ENCODE peak calls at places on chromosome 5, in six cellular contexts. G, R, L, U, N and K are unnamed samples.

GRCh38 chr5:66080664-66081063 is 63.4 kb upstream of the SREK1 start:
- DNase-seq in N (no peak), R (no peak), L (no peak), G (no peak), U (no peak), K (no peak)

GRCh38 chr5:72427488-72428437 is 79.4 kb downstream of the ZNF366 start:
- DNase-seq in R (no peak), U (peak), G (no peak), L (no peak), N (no peak), K (no peak)

GRCh38 chr5:153619706-153620105 is 129.2 kb downstream of the GRIA1 start:
- DNase-seq in L (no peak), G (no peak), N (no peak), U (no peak), R (no peak), K (no peak)

GRCh38 chr5:66653380-66653779 is 57.2 kb downstream of the MAST4 start:
- DNase-seq in U (no peak), N (no peak), R (no peak), G (no peak), L (no peak), K (no peak)

GRCh38 chr5:100537946-100538345 is 2.8 kb downstream of the FAM174A start:
- DNase-seq in G (no peak), N (no peak), U (no peak), L (no peak), R (no peak), K (no peak)

GRCh38 chr5:115086473-115086872 is 83.2 kb downstream of the TRIM36 start:
- DNase-seq in U (no peak), N (no peak), G (no peak), L (no peak), R (no peak), K (no peak)

GRCh38 chr5:150159741-150160179 is 4.1 kb upstream of the PDGFRB start:
- DNase-seq in U (peak), R (no peak), L (peak), G (no peak), N (no peak), K (no peak)

GRCh38 chr5:30846171-30846570 is 347.3 kb upstream of the CDH6 start:
- DNase-seq in R (no peak), U (no peak), N (no peak), L (no peak), G (no peak), K (no peak)

GRCh38 chr5:65489119-65489518 is 7.4 kb upstream of the ADAMTS6 start:
- DNase-seq in R (no peak), U (no peak), L (no peak), N (no peak), G (no peak), K (no peak)

GRCh38 chr5:3302228-3302627 is 293.4 kb upstream of the IRX1 start:
- DNase-seq in U (no peak), R (no peak), N (no peak), G (no peak), L (no peak), K (peak)

GRCh38 chr5:95148453-95148852 is 136.4 kb downstream of the MCTP1 start:
- DNase-seq in R (no peak), G (no peak), L (no peak), U (no peak), N (no peak), K (no peak)

GRCh38 chr5:38601843-38602424 is 45.5 kb upstream of the LIFR start:
- DNase-seq in R (no peak), U (no peak), N (no peak), G (peak), L (no peak), K (no peak)

GRCh38 chr5:130045334-130045733 is 141.1 kb downstream of the CHSY3 start:
- DNase-seq in N (no peak), G (no peak), U (no peak), L (no peak), R (no peak), K (no peak)

GRCh38 chr5:10352404-10353240 is 873 bp upstream of the MARCHF6 start:
- DNase-seq in G (no peak), U (no peak), L (no peak), R (no peak), N (no peak), K (no peak)

GRCh38 chr5:91382530-91383026 is 539 bp downstream of the ARRDC3 start:
- DNase-seq in L (no peak), N (no peak), G (peak), R (no peak), U (peak), K (no peak)

GRCh38 chr5:167158588-167158987 is 1132.9 kb upstream of the WWC1 start:
- DNase-seq in G (no peak), R (no peak), U (no peak), L (no peak), N (no peak), K (no peak)

GRCh38 chr5:98128271-98128670 is 645.2 kb upstream of the RGMB start:
- DNase-seq in L (no peak), U (no peak), G (no peak), N (no peak), R (no peak), K (no peak)

GRCh38 chr5:139663752-139664151 is 15.6 kb downstream of the CXXC5 start:
- DNase-seq in L (no peak), U (no peak), R (no peak), G (no peak), N (no peak), K (no peak)

GRCh38 chr5:125180222-125180621 is 433.8 kb upstream of the ZNF608 start:
- DNase-seq in R (no peak), N (no peak), G (no peak), U (no peak), L (no peak), K (no peak)

GRCh38 chr5:107378218-107378899 is 292.4 kb downstream of the EFNA5 start:
- DNase-seq in N (no peak), R (no peak), L (no peak), G (peak), U (no peak), K (no peak)

GRCh38 chr5:56815657-56816545 is 552 bp downstream of the MAP3K1 start:
- DNase-seq in L (peak), R (no peak), U (peak), N (peak), G (peak), K (no peak)

GRCh38 chr5:17355585-17356346 is 138.3 kb downstream of the BASP1 start:
- DNase-seq in G (peak), L (no peak), N (no peak), U (no peak), R (no peak), K (no peak)

GRCh38 chr5:96718635-96719077 is 56.5 kb downstream of the CAST start:
- DNase-seq in U (peak), N (no peak), L (peak), G (no peak), R (no peak), K (no peak)

GRCh38 chr5:159331099-159331973 is 1.0 kb upstream of the IL12B start:
- DNase-seq in L (peak), U (peak), R (peak), N (peak), G (peak), K (no peak)

GRCh38 chr5:169521366-169521983 is 62.1 kb upstream of the SPDL1 start:
- DNase-seq in R (no peak), L (peak), G (no peak), N (no peak), U (peak), K (no peak)

GRCh38 chr5:59450245-59450644 is 443.3 kb downstream of the PDE4D start:
- DNase-seq in G (peak), L (no peak), N (no peak), R (no peak), U (no peak), K (no peak)

GRCh38 chr5:152673601-152674000 is 268.5 kb upstream of the NMUR2 start:
- DNase-seq in G (no peak), L (no peak), N (no peak), U (no peak), R (no peak), K (no peak)

GRCh38 chr5:59058977-59059687 is 476.3 kb downstream of the RAB3C start:
- DNase-seq in U (no peak), N (no peak), G (no peak), R (no peak), L (no peak), K (no peak)

GRCh38 chr5:169331292-169331852 is 30.4 kb upstream of the SLIT3 start:
- DNase-seq in L (no peak), U (no peak), N (no peak), R (no peak), G (peak), K (no peak)

GRCh38 chr5:168137265-168137664 is 154.2 kb upstream of the WWC1 start:
- DNase-seq in N (no peak), U (no peak), L (no peak), G (no peak), R (no peak), K (no peak)

GRCh38 chr5:103834216-103834615 is 271.6 kb upstream of the NUDT12 start:
- DNase-seq in R (no peak), G (no peak), L (no peak), U (no peak), N (no peak), K (no peak)

GRCh38 chr5:42715791-42716190 is 40.8 kb upstream of the CCDC152 start:
- DNase-seq in L (no peak), R (no peak), N (no peak), G (no peak), U (no peak), K (no peak)

GRCh38 chr5:142716963-142717362 is 31.1 kb upstream of the FGF1 start:
- DNase-seq in L (no peak), U (peak), N (no peak), G (peak), R (no peak), K (no peak)

GRCh38 chr5:90873033-90873517 is 314.5 kb downstream of the ADGRV1 start:
- DNase-seq in N (no peak), R (no peak), U (no peak), L (no peak), G (no peak), K (no peak)

GRCh38 chr5:175335691-175336090 is 108.3 kb downstream of the DRD1 start:
- DNase-seq in U (no peak), L (no peak), R (no peak), N (no peak), G (no peak), K (no peak)

GRCh38 chr5:11182441-11183080 is 421.5 kb upstream of the DAP start:
- DNase-seq in R (no peak), U (no peak), N (no peak), G (peak), L (no peak), K (no peak)

GRCh38 chr5:168964182-168964581 is 336.8 kb downstream of the SLIT3 start:
- DNase-seq in U (no peak), R (no peak), G (no peak), L (no peak), N (no peak), K (no peak)

GRCh38 chr5:134577796-134578577 is 52.5 kb downstream of the JADE2 start:
- DNase-seq in R (peak), G (peak), U (peak), L (peak), N (peak), K (no peak)

DNA sequence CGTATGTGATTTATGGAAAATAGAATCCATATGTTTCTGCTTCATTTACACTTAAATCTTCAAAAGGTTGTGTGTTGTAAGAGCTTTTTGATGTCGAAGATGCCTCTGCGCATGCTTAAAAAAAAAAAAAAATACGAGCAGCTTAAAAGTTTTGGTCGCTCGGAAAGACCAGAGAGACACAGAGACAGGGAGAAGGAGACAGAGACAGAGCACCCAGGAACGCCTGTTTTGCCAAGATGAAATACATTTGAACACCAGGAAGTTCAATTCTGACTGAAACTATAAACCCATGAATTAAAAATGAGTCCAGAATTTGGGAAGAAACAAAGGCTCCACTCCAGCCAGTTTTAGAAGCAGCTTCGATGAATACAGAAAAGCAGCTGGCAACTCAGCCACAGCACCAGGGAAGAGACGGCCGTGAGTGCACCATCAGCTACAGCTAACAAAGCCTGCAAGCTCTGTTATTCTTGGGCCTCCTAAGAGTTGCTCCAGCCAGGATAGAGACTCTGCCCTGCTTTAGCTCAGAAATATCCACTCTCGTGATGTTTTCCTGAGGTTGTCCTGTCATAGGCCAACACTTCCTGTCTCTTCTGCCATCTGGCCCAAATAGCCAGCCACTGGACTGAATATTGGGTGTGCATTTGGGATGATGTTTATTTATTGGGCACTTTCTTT is 2.5 kb upstream of the ZNF474 start:
- DNase-seq in G (no peak), L (peak), U (no peak), R (no peak), N (peak), K (no peak)
- TF ChIP-seq POLR2A in G (no peak), L (no peak), U (no peak), R (no peak), N (no peak), K (no peak)

GRCh38 chr5:407801-408268 is 35.1 kb upstream of the EXOC3 start:
- DNase-seq in U (no peak), R (no peak), G (no peak), L (no peak), N (peak), K (no peak)
- H3K4me3 ChIP-seq in U (no peak), R (no peak), G (no peak), L (no peak), N (no peak), K (no peak)

DNA sequence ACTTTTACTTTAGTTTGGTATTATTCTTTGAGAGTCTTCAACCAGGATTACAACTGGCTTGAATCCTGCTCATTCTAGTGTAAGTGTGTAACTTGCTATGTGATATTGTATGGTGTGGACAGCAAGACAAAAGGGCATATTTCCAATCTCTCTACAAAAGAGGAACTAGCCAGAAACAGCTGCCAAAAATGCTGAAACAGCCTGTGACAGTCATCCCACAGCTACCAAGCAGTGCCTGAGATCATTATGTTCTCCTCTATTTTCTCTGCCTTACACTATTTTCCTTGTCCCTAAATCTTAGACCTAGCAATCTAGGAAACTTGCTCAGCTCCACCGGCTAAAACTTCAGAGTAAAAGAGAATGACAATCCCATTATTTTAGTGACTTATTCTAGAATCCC is 42.8 kb downstream of the WDR41 start:
- DNase-seq in G (no peak), U (no peak), R (no peak), N (no peak), L (no peak), K (no peak)
- H3K27ac ChIP-seq in G (no peak), U (no peak), R (peak), N (no peak), L (no peak), K (no peak)

GRCh38 chr5:177455036-177455660 is 8.5 kb downstream of the PRR7 start:
- DNase-seq in G (peak), N (peak), U (peak), L (peak), R (no peak), K (no peak)
- TF ChIP-seq POLR2A in G (peak), N (no peak), U (no peak), L (no peak), R (peak), K (no peak)